ENCODE peak calls at places on chromosomes 4 and X, in seven cellular contexts. One of them, this sample, is unnamed.

GRCh38 chr4:106261980-106262379 is 54.0 kb downstream of the TBCK start:
- DNase-seq in HFFc6: no peak
- DNase-seq in effector memory CD8-positive, alpha-beta T cell: no peak
- DNase-seq in GM12865: no peak
- DNase-seq in endothelial cell: no peak
- DNase-seq in T1000: no peak
- DNase-seq in sigmoid colon: no peak
- DNase-seq in this sample: no peak

GRCh38 chrX:8801041-8801599 is at the start of gene FAM9A:
- DNase-seq in endothelial cell: no peak
- DNase-seq in GM12865: no peak
- DNase-seq in T1000: no peak
- DNase-seq in sigmoid colon: no peak
- DNase-seq in HFFc6: no peak
- DNase-seq in effector memory CD8-positive, alpha-beta T cell: no peak
- DNase-seq in this sample: no peak

GRCh38 chrX:13149702-13150101 is 105.3 kb upstream of the FAM9C start:
- DNase-seq in effector memory CD8-positive, alpha-beta T cell: no peak
- DNase-seq in T1000: no peak
- DNase-seq in GM12865: no peak
- DNase-seq in sigmoid colon: no peak
- DNase-seq in HFFc6: no peak
- DNase-seq in endothelial cell: no peak
- DNase-seq in this sample: no peak

GRCh38 chr4:69096111-69096656 is at the start of gene UGT2B7:
- DNase-seq in HFFc6: no peak
- DNase-seq in sigmoid colon: no peak
- DNase-seq in T1000: no peak
- DNase-seq in endothelial cell: no peak
- DNase-seq in GM12865: no peak
- DNase-seq in effector memory CD8-positive, alpha-beta T cell: no peak
- DNase-seq in this sample: no peak

GRCh38 chr4:185742766-185743165 is 69.2 kb downstream of the SORBS2 start:
- DNase-seq in HFFc6: no peak
- DNase-seq in sigmoid colon: no peak
- DNase-seq in T1000: no peak
- DNase-seq in endothelial cell: no peak
- DNase-seq in GM12865: peak
- DNase-seq in effector memory CD8-positive, alpha-beta T cell: no peak
- DNase-seq in this sample: no peak

GRCh38 chr4:128635939-128636551 is 173.5 kb upstream of the JADE1 start:
- DNase-seq in GM12865: no peak
- DNase-seq in T1000: no peak
- DNase-seq in HFFc6: no peak
- DNase-seq in sigmoid colon: no peak
- DNase-seq in effector memory CD8-positive, alpha-beta T cell: no peak
- DNase-seq in endothelial cell: no peak
- DNase-seq in this sample: no peak

GRCh38 chr4:91064157-91064853 is 937.1 kb downstream of the CCSER1 start:
- DNase-seq in endothelial cell: peak
- DNase-seq in effector memory CD8-positive, alpha-beta T cell: no peak
- DNase-seq in HFFc6: no peak
- DNase-seq in sigmoid colon: no peak
- DNase-seq in GM12865: no peak
- DNase-seq in T1000: peak
- DNase-seq in this sample: peak

GRCh38 chr4:37715889-37716402 is 29.8 kb upstream of the RELL1 start:
- DNase-seq in GM12865: peak
- DNase-seq in T1000: no peak
- DNase-seq in sigmoid colon: no peak
- DNase-seq in endothelial cell: no peak
- DNase-seq in HFFc6: no peak
- DNase-seq in effector memory CD8-positive, alpha-beta T cell: no peak
- DNase-seq in this sample: peak

GRCh38 chr4:113979973-113980615 is 647 bp upstream of the ARSJ start:
- DNase-seq in effector memory CD8-positive, alpha-beta T cell: no peak
- DNase-seq in GM12865: no peak
- DNase-seq in endothelial cell: no peak
- DNase-seq in T1000: no peak
- DNase-seq in sigmoid colon: no peak
- DNase-seq in HFFc6: no peak
- DNase-seq in this sample: no peak

GRCh38 chr4:186669159-186669720 is 54.4 kb downstream of the FAT1 start:
- DNase-seq in endothelial cell: no peak
- DNase-seq in effector memory CD8-positive, alpha-beta T cell: no peak
- DNase-seq in sigmoid colon: peak
- DNase-seq in GM12865: no peak
- DNase-seq in T1000: no peak
- DNase-seq in HFFc6: peak
- DNase-seq in this sample: peak

GRCh38 chr4:17788956-17789355 is 7.5 kb upstream of the FAM184B start:
- DNase-seq in sigmoid colon: no peak
- DNase-seq in GM12865: no peak
- DNase-seq in endothelial cell: no peak
- DNase-seq in effector memory CD8-positive, alpha-beta T cell: no peak
- DNase-seq in T1000: no peak
- DNase-seq in HFFc6: no peak
- DNase-seq in this sample: no peak